ENCODE peak calls at places on chromosomes 3 and 15, in nine cellular contexts. I is neural progenitor cell; E is prostate gland; N is small intestine; X is CD8-positive, alpha-beta T cell; V is esophagus squamous epithelium; Y is AG04450; H is mammary epithelial cell; P is tibial artery. C is an unnamed sample.

GRCh38 chr3:178421069-178421468 is 115.2 kb upstream of the KCNMB2 start:
- DNase-seq in H (no peak), I (no peak), Y (no peak), P (no peak), E (no peak), N (no peak), X (no peak), V (no peak), C (no peak)

GRCh38 chr3:188529228-188529627 is 375.3 kb downstream of the LPP start:
- DNase-seq in I (no peak), V (no peak), H (no peak), P (no peak), N (no peak), E (no peak), X (no peak), Y (peak; percentile 18), C (no peak)

GRCh38 chr15:59473226-59473625 is 35.2 kb downstream of the FAM81A start:
- DNase-seq in X (no peak), H (no peak), E (no peak), N (no peak), Y (no peak), V (no peak), P (no peak), I (no peak), C (no peak)

GRCh38 chr15:83207622-83208356 is at the start of gene HDGFL3:
- DNase-seq in P (peak; percentile 82), Y (no peak), H (peak; percentile 57), V (no peak), E (peak; percentile 44), X (peak; percentile 12), I (peak; percentile 88), N (no peak), C (no peak)

GRCh38 chr3:153070153-153070868 is 91.7 kb upstream of the RAP2B start:
- DNase-seq in V (no peak), N (no peak), X (no peak), I (no peak), E (no peak), H (peak; percentile 44), P (no peak), Y (no peak), C (no peak)

GRCh38 chr3:156449712-156450574 is 105.0 kb downstream of the SSR3 start:
- DNase-seq in N (peak; percentile 16), H (peak; percentile 28), E (peak; percentile 10), V (no peak), Y (no peak), I (peak; percentile 48), P (no peak), X (no peak), C (no peak)

GRCh38 chr3:187368251-187368733 is at the start of gene RTP4:
- DNase-seq in E (peak; percentile 47), P (no peak), V (no peak), I (no peak), N (peak; percentile 91), X (no peak), Y (no peak), H (peak; percentile 74), C (no peak)

GRCh38 chr15:89149501-89150101 is 61.3 kb downstream of the ABHD2 start:
- DNase-seq in P (no peak), N (no peak), Y (no peak), X (no peak), V (no peak), E (peak; percentile 45), H (peak; percentile 36), I (no peak), C (no peak)

GRCh38 chr3:137201066-137201465 is 243.3 kb downstream of the IL20RB start:
- DNase-seq in V (no peak), E (no peak), X (no peak), N (no peak), P (no peak), Y (no peak), I (no peak), H (no peak), C (no peak)

GRCh38 chr15:85289677-85290365 is 90.6 kb upstream of the AKAP13 start:
- DNase-seq in N (peak; percentile 67), E (peak; percentile 76), V (no peak), Y (no peak), X (no peak), I (peak; percentile 54), P (no peak), H (peak; percentile 64), C (no peak)

GRCh38 chr15:64634020-64634419 is 141.4 kb downstream of the RBPMS2 start:
- DNase-seq in E (no peak), V (no peak), I (peak; percentile 47), P (no peak), X (peak; percentile 29), N (peak; percentile 70), Y (no peak), H (no peak), C (peak; percentile 14)

GRCh38 chr3:123244128-123244527 is 42.4 kb downstream of the SEC22A start:
- DNase-seq in X (peak; percentile 28), N (no peak), Y (no peak), I (no peak), H (peak; percentile 12), V (no peak), P (no peak), E (no peak), C (peak; percentile 14)

GRCh38 chr15:43275736-43276562 is 9.2 kb upstream of the TGM5 start:
- DNase-seq in H (peak; percentile 7), N (no peak), Y (no peak), P (no peak), X (no peak), I (no peak), V (no peak), E (peak; percentile 49), C (no peak)

GRCh38 chr3:39143051-39143885 is 10.1 kb downstream of the CSRNP1 start:
- DNase-seq in E (no peak), V (no peak), Y (no peak), N (no peak), H (no peak), X (no peak), P (peak; percentile 57), I (no peak), C (no peak)

GRCh38 chr3:54274607-54275006 is 152.3 kb downstream of the CACNA2D3 start:
- DNase-seq in P (no peak), X (no peak), Y (no peak), E (no peak), I (no peak), H (no peak), V (no peak), N (no peak), C (no peak)

GRCh38 chr15:25375557-25375956 is 63.3 kb downstream of the UBE3A start:
- DNase-seq in P (no peak), H (no peak), E (no peak), I (no peak), N (no peak), X (no peak), Y (no peak), V (no peak), C (no peak)

GRCh38 chr3:185029071-185029470 is 123.8 kb downstream of the C3orf70 start:
- DNase-seq in I (no peak), E (no peak), P (no peak), X (no peak), N (no peak), V (no peak), Y (no peak), H (no peak), C (no peak)

GRCh38 chr15:45921376-45921775 is 286.5 kb downstream of the SQOR start:
- DNase-seq in E (peak; percentile 83), Y (no peak), V (no peak), N (no peak), X (no peak), H (peak; percentile 16), I (no peak), P (no peak), C (no peak)

GRCh38 chr3:5341610-5342009 is 154.1 kb downstream of the EDEM1 start:
- DNase-seq in I (no peak), E (no peak), X (no peak), P (no peak), Y (no peak), H (no peak), N (no peak), V (no peak), C (no peak)

GRCh38 chr3:181725033-181725775 is 13.5 kb downstream of the SOX2 start:
- DNase-seq in H (no peak), X (no peak), P (no peak), V (no peak), Y (no peak), E (no peak), I (peak; percentile 64), N (no peak), C (no peak)
- H3K27me3 ChIP-seq in H (peaks cover 91% of the 10 kb centered on the region), X (peaks cover 61% of the 10 kb centered on the region), P (peaks cover 99% of the 10 kb centered on the region), V (peaks cover 100% of the 10 kb centered on the region), Y (peaks cover 78% of the 10 kb centered on the region), E (no peaks in the 10 kb centered on the region), I (no peaks in the 10 kb centered on the region), N (peaks cover 2% of the 10 kb centered on the region), C (peaks cover 74% of the 10 kb centered on the region)

GRCh38 chr3:193821272-193821671 is 228.3 kb downstream of the OPA1 start:
- DNase-seq in P (no peak), H (no peak), I (no peak), Y (no peak), X (no peak), N (no peak), E (no peak), V (no peak), C (no peak)
- H3K9me3 ChIP-seq in P (no peaks in the 10 kb centered on the region), H (no peaks in the 10 kb centered on the region), I (no peaks in the 10 kb centered on the region), Y (no peaks in the 10 kb centered on the region), X (no peaks in the 10 kb centered on the region), N (no peaks in the 10 kb centered on the region), E (no peaks in the 10 kb centered on the region), V (no peaks in the 10 kb centered on the region), C (no peaks in the 10 kb centered on the region)

DNA sequence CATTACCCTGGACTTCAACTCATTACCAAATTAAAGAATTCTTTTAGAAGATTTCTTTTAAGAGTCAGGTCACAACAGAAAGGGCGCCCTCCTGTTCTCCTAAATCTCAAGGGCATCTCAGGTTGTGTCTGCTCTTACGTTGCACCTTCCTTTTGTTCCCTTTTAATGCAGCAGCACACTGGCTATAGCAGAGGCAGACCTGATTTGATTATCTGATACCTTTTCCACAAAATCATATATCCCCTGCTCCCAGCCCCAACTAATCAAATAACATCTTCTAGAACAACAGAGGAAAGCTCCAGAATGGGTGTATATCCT is 40.1 kb downstream of the TIGIT start:
- DNase-seq in E (no peak), P (no peak), V (no peak), Y (no peak), X (no peak), N (no peak), I (no peak), H (no peak), C (no peak)
- H3K27me3 ChIP-seq in E (no peaks in the 10 kb centered on the region), P (no peaks in the 10 kb centered on the region), V (no peaks in the 10 kb centered on the region), Y (no peaks in the 10 kb centered on the region), X (no peaks in the 10 kb centered on the region), N (no peaks in the 10 kb centered on the region), I (no peaks in the 10 kb centered on the region), H (no peaks in the 10 kb centered on the region), C (no peaks in the 10 kb centered on the region)

GRCh38 chr3:150286390-150287147 is 121.5 kb upstream of the TSC22D2 start:
- DNase-seq in Y (no peak), I (peak; percentile 64), N (peak; percentile 72), V (no peak), P (no peak), E (peak; percentile 10), H (peak; percentile 56), X (peak; percentile 8), C (peak; percentile 2)
- H3K9me3 ChIP-seq in Y (no peaks in the 10 kb centered on the region), I (no peaks in the 10 kb centered on the region), N (no peaks in the 10 kb centered on the region), V (no peaks in the 10 kb centered on the region), P (no peaks in the 10 kb centered on the region), E (no peaks in the 10 kb centered on the region), H (no peaks in the 10 kb centered on the region), X (no peaks in the 10 kb centered on the region), C (no peaks in the 10 kb centered on the region)

GRCh38 chr3:171458056-171458856 is 1.9 kb downstream of the TNIK start:
- DNase-seq in E (no peak), P (no peak), H (no peak), Y (no peak), X (peak; percentile 57), N (peak; percentile 50), V (no peak), I (peak; percentile 43), C (peak; percentile 65)
- H3K27me3 ChIP-seq in E (peaks cover 3% of the 10 kb centered on the region), P (no peaks in the 10 kb centered on the region), H (no peaks in the 10 kb centered on the region), Y (no peaks in the 10 kb centered on the region), X (no peaks in the 10 kb centered on the region), N (no peaks in the 10 kb centered on the region), V (peaks cover 11% of the 10 kb centered on the region), I (peaks cover 60% of the 10 kb centered on the region), C (no peaks in the 10 kb centered on the region)

C was measured in effector memory CD4-positive, alpha-beta T cell.